ENCODE peak calls at places on chromosome 1, in four cellular contexts. B is MV-4-11, O is C1 segment of cervical spinal cord, A is GM04504. P is an unnamed sample.

GRCh38 chr1:37890378-37891014 is 31.1 kb upstream of the MTF1 start:
- DNase-seq in B (peak), O (no peak), A (peak), P (no peak)

GRCh38 chr1:29416825-29417557 is 180.7 kb downstream of the PTPRU start:
- DNase-seq in B (no peak), O (no peak), A (no peak), P (no peak)

GRCh38 chr1:46394108-46394871 is at the start of gene FAAH:
- DNase-seq in B (no peak), O (peak), A (no peak), P (no peak)

GRCh38 chr1:240496941-240497340 is 115.0 kb downstream of the GREM2 start:
- DNase-seq in B (no peak), O (no peak), A (no peak), P (no peak)

GRCh38 chr1:40738831-40739230 is 44.8 kb upstream of the KCNQ4 start:
- DNase-seq in B (no peak), O (no peak), A (no peak), P (no peak)

GRCh38 chr1:46062651-46063319 is 69.6 kb downstream of the PIK3R3 start:
- DNase-seq in B (peak), O (no peak), A (no peak), P (peak)

GRCh38 chr1:6743189-6744101 is 41.8 kb upstream of the CAMTA1 start:
- DNase-seq in B (peak), O (peak), A (peak), P (peak)

GRCh38 chr1:91699339-91699970 is 186.5 kb downstream of the TGFBR3 start:
- DNase-seq in B (no peak), O (no peak), A (peak), P (no peak)

GRCh38 chr1:25756210-25756609 is 43.8 kb upstream of the SELENON start:
- DNase-seq in B (no peak), O (no peak), A (no peak), P (no peak)

GRCh38 chr1:232012773-232013386 is 386.3 kb downstream of the DISC1 start:
- DNase-seq in B (peak), O (peak), A (peak), P (no peak)

GRCh38 chr1:235368428-235368827 is 1.2 kb downstream of the TBCE start:
- DNase-seq in B (no peak), O (no peak), A (no peak), P (no peak)

GRCh38 chr1:200039849-200040479 is 12.5 kb downstream of the NR5A2 start:
- DNase-seq in B (no peak), O (no peak), A (no peak), P (no peak)

GRCh38 chr1:198919667-198920398 is 281.0 kb downstream of the PTPRC start:
- DNase-seq in B (no peak), O (no peak), A (no peak), P (peak)

GRCh38 chr1:177080564-177080963 is 83.9 kb downstream of the ASTN1 start:
- DNase-seq in B (no peak), O (no peak), A (no peak), P (no peak)

P was measured in stimulated activated naive CD4-positive, alpha-beta T cell.